ENCODE peak calls at places on chromosomes 5 and 9, in seven cellular contexts. C, X, M, A, K, P and I are unnamed samples.

GRCh38 chr9:136881691-136882108 is 4.6 kb upstream of the TRAF2 start:
- DNase-seq in C (no peak), X (no peak), M (peak), A (no peak), K (no peak), P (no peak), I (no peak)

GRCh38 chr5:72234265-72234700 is 85.8 kb downstream of the MRPS27 start:
- DNase-seq in C (no peak), X (no peak), M (no peak), A (peak), K (no peak), P (no peak), I (no peak)

GRCh38 chr9:113484258-113484730 is 20.8 kb downstream of the RGS3 start:
- DNase-seq in C (no peak), X (peak), M (no peak), A (no peak), K (peak), P (peak), I (no peak)

GRCh38 chr5:59562756-59563389 is 330.7 kb downstream of the PDE4D start:
- DNase-seq in C (peak), X (peak), M (peak), A (peak), K (no peak), P (no peak), I (no peak)

GRCh38 chr9:99720455-99721050 is 101.1 kb upstream of the NR4A3 start:
- DNase-seq in C (no peak), X (no peak), M (no peak), A (peak), K (no peak), P (no peak), I (no peak)

GRCh38 chr5:146001544-146002185 is 65.3 kb downstream of the SH3RF2 start:
- DNase-seq in C (no peak), X (no peak), M (no peak), A (no peak), K (no peak), P (no peak), I (no peak)

GRCh38 chr9:130931508-130932150 is 7.4 kb downstream of the FIBCD1 start:
- DNase-seq in C (no peak), X (no peak), M (no peak), A (no peak), K (no peak), P (peak), I (no peak)

GRCh38 chr5:151202381-151203139 is 21.3 kb downstream of the CCDC69 start:
- DNase-seq in C (no peak), X (no peak), M (no peak), A (peak), K (no peak), P (no peak), I (no peak)

GRCh38 chr9:33818167-33818831 is 1.3 kb downstream of the UBE2R2 start:
- DNase-seq in C (no peak), X (no peak), M (peak), A (peak), K (no peak), P (no peak), I (no peak)

GRCh38 chr5:54251981-54252380 is 58.4 kb downstream of the ARL15 start:
- DNase-seq in C (no peak), X (no peak), M (no peak), A (no peak), K (no peak), P (no peak), I (no peak)

GRCh38 chr5:96816991-96817390 is 9.2 kb upstream of the ERAP1 start:
- DNase-seq in C (no peak), X (no peak), M (no peak), A (no peak), K (no peak), P (no peak), I (no peak)

GRCh38 chr5:28473531-28474107 is 1435.2 kb upstream of the CDH9 start:
- DNase-seq in C (no peak), X (no peak), M (peak), A (peak), K (no peak), P (no peak), I (no peak)

GRCh38 chr9:137876781-137877386 is 698 bp upstream of the CACNA1B start:
- DNase-seq in C (no peak), X (no peak), M (no peak), A (no peak), K (no peak), P (no peak), I (no peak)

GRCh38 chr5:143051244-143052058 is 281.3 kb downstream of the ARHGAP26 start:
- DNase-seq in C (no peak), X (no peak), M (peak), A (peak), K (no peak), P (peak), I (no peak)

DNA sequence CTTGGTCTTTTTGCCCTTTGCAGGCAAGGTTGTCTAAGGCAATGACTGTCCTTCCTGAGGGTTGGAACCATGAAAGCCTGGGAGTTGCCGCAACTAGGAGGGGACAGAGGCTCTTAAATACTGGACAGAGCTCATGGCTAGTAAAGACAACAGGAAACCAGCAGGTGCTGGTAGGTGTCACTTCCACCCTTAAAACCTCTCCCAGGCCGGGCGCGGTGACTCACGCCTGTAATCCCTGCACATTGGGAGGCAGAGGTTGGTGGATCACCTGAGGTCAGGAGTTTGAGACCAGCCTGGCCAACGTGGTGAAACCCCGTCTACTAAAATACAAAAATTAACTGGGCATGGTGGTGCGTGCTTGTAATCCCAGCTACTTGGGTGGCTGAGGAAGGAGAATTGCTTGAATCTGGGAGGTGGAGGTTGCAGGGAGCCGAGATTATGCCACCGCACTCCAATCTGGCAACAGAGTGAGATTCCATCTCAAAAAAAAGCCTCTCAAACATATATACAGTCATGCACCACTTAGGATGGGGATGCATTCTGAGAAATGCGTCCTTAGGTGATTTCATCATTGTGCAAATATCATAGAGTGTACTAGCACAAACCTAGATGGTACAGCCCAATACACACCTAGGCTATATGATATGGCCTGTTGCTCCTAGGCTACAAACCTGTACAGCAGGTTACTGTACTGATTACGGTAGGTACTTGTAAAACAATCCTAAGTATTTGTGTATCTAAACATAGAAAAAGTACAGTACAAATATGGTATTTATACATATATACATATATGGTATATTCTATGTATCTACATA is 102.7 kb downstream of the HSPA4 start:
- DNase-seq in C (no peak), X (no peak), M (no peak), A (no peak), K (no peak), P (no peak), I (no peak)
- TF ChIP-seq CTCF in C (no peak), X (no peak), M (no peak), A (no peak), K (no peak), P (no peak), I (no peak)

GRCh38 chr9:98707158-98708102 is 1.3 kb downstream of the GABBR2 start:
- DNase-seq in C (peak), X (peak), M (peak), A (peak), K (no peak), P (peak), I (no peak)
- TF ChIP-seq CTCF in C (peak), X (peak), M (peak), A (peak), K (peak), P (no peak), I (peak)

DNA sequence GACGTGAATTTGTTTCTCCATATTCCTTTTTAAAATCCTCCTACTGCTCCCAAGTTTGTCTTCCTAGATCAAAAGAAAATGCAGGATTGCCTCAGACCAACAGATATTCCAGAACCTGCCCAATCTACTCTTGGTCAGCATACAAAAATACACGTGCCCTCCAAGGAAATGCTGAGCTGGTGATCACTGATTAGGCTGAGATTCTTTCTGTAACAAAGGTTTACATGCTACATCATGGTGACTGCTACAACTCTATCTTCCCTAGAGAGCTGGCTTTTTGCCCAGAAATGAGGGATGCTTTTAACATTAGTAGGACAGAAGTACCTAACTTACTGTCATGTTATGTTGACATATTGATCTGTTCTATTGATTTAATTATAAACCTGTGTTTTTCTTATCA is 35.5 kb downstream of the OR2Y1 start:
- DNase-seq in C (no peak), X (no peak), M (no peak), A (no peak), K (no peak), P (no peak), I (no peak)
- TF ChIP-seq CTCF in C (no peak), X (no peak), M (no peak), A (no peak), K (no peak), P (no peak), I (no peak)

GRCh38 chr9:17587113-17587512 is 8.2 kb downstream of the SH3GL2 start:
- DNase-seq in C (no peak), X (no peak), M (no peak), A (no peak), K (no peak), P (no peak), I (no peak)
- TF ChIP-seq CTCF in C (no peak), X (no peak), M (no peak), A (no peak), K (no peak), P (no peak), I (no peak)